ENCODE peak calls at places on chromosomes 5 and 9, in eight cellular contexts. H, W, Y, J, G, D, N and Z are unnamed samples.

GRCh38 chr5:69493235-69493925 is 790 bp downstream of the OCLN start:
- DNase-seq in H (peak), W (peak), Y (no peak), J (peak), G (peak), D (no peak), N (no peak), Z (peak)

GRCh38 chr5:127320032-127320945 is 29.7 kb downstream of the MEGF10 start:
- DNase-seq in H (peak), W (no peak), Y (no peak), J (no peak), G (peak), D (no peak), N (no peak), Z (no peak)

GRCh38 chr9:74985041-74985440 is 32.3 kb upstream of the C9orf40 start:
- DNase-seq in H (no peak), W (no peak), Y (no peak), J (no peak), G (no peak), D (no peak), N (no peak), Z (no peak)

GRCh38 chr5:110088676-110089436 is 399.1 kb downstream of the MAN2A1 start:
- DNase-seq in H (no peak), W (no peak), Y (no peak), J (no peak), G (no peak), D (no peak), N (no peak), Z (no peak)

GRCh38 chr9:6715755-6716643 is 41.8 kb upstream of the KDM4C start:
- DNase-seq in H (peak), W (peak), Y (peak), J (peak), G (peak), D (peak), N (no peak), Z (no peak)

GRCh38 chr5:139637438-139638089 is 10.6 kb upstream of the CXXC5 start:
- DNase-seq in H (no peak), W (peak), Y (peak), J (peak), G (peak), D (peak), N (no peak), Z (no peak)

GRCh38 chr5:43631182-43631910 is 28.4 kb downstream of the NNT start:
- DNase-seq in H (no peak), W (no peak), Y (peak), J (peak), G (peak), D (peak), N (peak), Z (no peak)

GRCh38 chr5:88672644-88673493 is 210.1 kb downstream of the MEF2C start:
- DNase-seq in H (no peak), W (no peak), Y (no peak), J (no peak), G (peak), D (no peak), N (no peak), Z (no peak)

GRCh38 chr5:139162448-139162847 is 35.7 kb downstream of the SIL1 start:
- DNase-seq in H (no peak), W (no peak), Y (no peak), J (no peak), G (no peak), D (no peak), N (no peak), Z (no peak)

GRCh38 chr9:105142406-105143092 is 101.9 kb upstream of the SLC44A1 start:
- DNase-seq in H (no peak), W (no peak), Y (no peak), J (no peak), G (peak), D (no peak), N (no peak), Z (no peak)

GRCh38 chr5:62605638-62606037 is 27.0 kb downstream of the LRRC70 start:
- DNase-seq in H (no peak), W (no peak), Y (no peak), J (no peak), G (no peak), D (no peak), N (no peak), Z (no peak)

GRCh38 chr5:124628251-124628650 is 118.2 kb downstream of the ZNF608 start:
- DNase-seq in H (no peak), W (no peak), Y (no peak), J (no peak), G (no peak), D (no peak), N (no peak), Z (no peak)

GRCh38 chr5:123344819-123345426 is 78.3 kb downstream of the CEP120 start:
- DNase-seq in H (no peak), W (no peak), Y (no peak), J (peak), G (peak), D (peak), N (peak), Z (no peak)

GRCh38 chr9:68493953-68494541 is 46.6 kb downstream of the TMEM252 start:
- DNase-seq in H (no peak), W (no peak), Y (no peak), J (no peak), G (no peak), D (no peak), N (no peak), Z (no peak)

GRCh38 chr5:133460172-133460758 is 152.1 kb downstream of the FSTL4 start:
- DNase-seq in H (peak), W (peak), Y (no peak), J (peak), G (peak), D (no peak), N (no peak), Z (no peak)

GRCh38 chr5:74432240-74432639 is 208.3 kb downstream of the ENC1 start:
- DNase-seq in H (no peak), W (no peak), Y (peak), J (no peak), G (no peak), D (no peak), N (no peak), Z (no peak)

GRCh38 chr9:129458155-129458661 is 162.7 kb downstream of the C9orf50 start:
- DNase-seq in H (peak), W (no peak), Y (peak), J (peak), G (peak), D (peak), N (no peak), Z (no peak)

GRCh38 chr9:35042081-35042604 is 30.3 kb downstream of the VCP start:
- DNase-seq in H (no peak), W (no peak), Y (no peak), J (no peak), G (peak), D (no peak), N (no peak), Z (no peak)

GRCh38 chr9:134442486-134443168 is 116.4 kb downstream of the RXRA start:
- DNase-seq in H (no peak), W (no peak), Y (no peak), J (peak), G (peak), D (no peak), N (no peak), Z (no peak)

GRCh38 chr9:16085167-16085718 is 532.4 kb downstream of the CCDC171 start:
- DNase-seq in H (no peak), W (no peak), Y (no peak), J (no peak), G (no peak), D (no peak), N (no peak), Z (no peak)

GRCh38 chr9:133717113-133718031 is 20.8 kb downstream of the SARDH start:
- DNase-seq in H (no peak), W (no peak), Y (no peak), J (no peak), G (no peak), D (no peak), N (no peak), Z (no peak)

GRCh38 chr9:134130503-134131375 is 5.1 kb upstream of the WDR5 start:
- DNase-seq in H (no peak), W (no peak), Y (no peak), J (no peak), G (no peak), D (peak), N (no peak), Z (no peak)

GRCh38 chr9:126498331-126498730 is 115.4 kb upstream of the LMX1B start:
- DNase-seq in H (no peak), W (no peak), Y (no peak), J (no peak), G (no peak), D (no peak), N (no peak), Z (no peak)

GRCh38 chr5:135843571-135844337 is 9.3 kb downstream of the SLC25A48 start:
- DNase-seq in H (no peak), W (no peak), Y (no peak), J (no peak), G (no peak), D (no peak), N (no peak), Z (no peak)

GRCh38 chr5:73327908-73328455 is 120.6 kb downstream of the FOXD1 start:
- DNase-seq in H (no peak), W (no peak), Y (no peak), J (no peak), G (no peak), D (no peak), N (no peak), Z (no peak)

GRCh38 chr5:25688156-25688555 is 1043.4 kb upstream of the CDH10 start:
- DNase-seq in H (no peak), W (no peak), Y (no peak), J (peak), G (peak), D (no peak), N (no peak), Z (no peak)

GRCh38 chr9:33116855-33117254 is 40.4 kb upstream of the SMU1 start:
- DNase-seq in H (no peak), W (no peak), Y (no peak), J (no peak), G (peak), D (no peak), N (no peak), Z (no peak)

GRCh38 chr9:27425827-27426716 is 98.0 kb upstream of the IFNK start:
- DNase-seq in H (no peak), W (no peak), Y (peak), J (no peak), G (no peak), D (no peak), N (no peak), Z (no peak)

GRCh38 chr5:17436766-17437221 is 61.2 kb upstream of the TAF11L2 start:
- DNase-seq in H (no peak), W (no peak), Y (no peak), J (peak), G (peak), D (no peak), N (no peak), Z (no peak)

GRCh38 chr5:141604318-141604717 is 14.5 kb downstream of the DIAPH1 start:
- DNase-seq in H (no peak), W (no peak), Y (no peak), J (no peak), G (peak), D (no peak), N (no peak), Z (no peak)

GRCh38 chr9:16046713-16047112 is 493.9 kb downstream of the CCDC171 start:
- DNase-seq in H (no peak), W (no peak), Y (no peak), J (no peak), G (peak), D (no peak), N (no peak), Z (no peak)

GRCh38 chr5:121702783-121703182 is 148.9 kb upstream of the FTMT start:
- DNase-seq in H (no peak), W (no peak), Y (no peak), J (no peak), G (no peak), D (no peak), N (no peak), Z (no peak)

GRCh38 chr5:55062039-55062779 is 38.2 kb downstream of the GZMK start:
- DNase-seq in H (peak), W (peak), Y (no peak), J (no peak), G (no peak), D (peak), N (no peak), Z (no peak)

GRCh38 chr9:5893591-5894236 is 3.0 kb downstream of the MLANA start:
- DNase-seq in H (no peak), W (no peak), Y (no peak), J (no peak), G (no peak), D (no peak), N (no peak), Z (no peak)

GRCh38 chr5:96785271-96785670 is 22.5 kb downstream of the ERAP1 start:
- DNase-seq in H (no peak), W (no peak), Y (no peak), J (no peak), G (no peak), D (no peak), N (no peak), Z (no peak)

GRCh38 chr9:122125891-122126331 is 32.8 kb upstream of the TTLL11 start:
- DNase-seq in H (no peak), W (no peak), Y (no peak), J (no peak), G (no peak), D (no peak), N (no peak), Z (no peak)

GRCh38 chr5:41524174-41524573 is 13.8 kb upstream of the PLCXD3 start:
- DNase-seq in H (no peak), W (no peak), Y (no peak), J (no peak), G (peak), D (no peak), N (no peak), Z (no peak)

GRCh38 chr5:131720714-131721113 is 76.1 kb downstream of the FNIP1 start:
- DNase-seq in H (no peak), W (no peak), Y (no peak), J (no peak), G (no peak), D (no peak), N (no peak), Z (no peak)

GRCh38 chr5:126004636-126005035 is 418.6 kb upstream of the GRAMD2B start:
- DNase-seq in H (no peak), W (no peak), Y (peak), J (no peak), G (no peak), D (no peak), N (no peak), Z (no peak)